ENCODE peak calls at places on chromosomes 4 and X, in eight cellular contexts. One of them, this sample, is unnamed.

GRCh38 chr4:73070072-73070385 is 513 bp upstream of the COX18 start:
- DNase-seq in astrocyte: no peak
- DNase-seq in endothelial cell of umbilical vein: no peak
- DNase-seq in CD4-positive, alpha-beta T cell: no peak
- DNase-seq in prostate gland: no peak
- DNase-seq in GM23338: peak; percentile 49
- DNase-seq in thyroid gland: no peak
- DNase-seq in CD8-positive, alpha-beta T cell: no peak
- DNase-seq in this sample: no peak

GRCh38 chrX:84415155-84415554 is 87.1 kb downstream of the HDX start:
- DNase-seq in astrocyte: no peak
- DNase-seq in endothelial cell of umbilical vein: no peak
- DNase-seq in CD4-positive, alpha-beta T cell: no peak
- DNase-seq in prostate gland: no peak
- DNase-seq in GM23338: no peak
- DNase-seq in thyroid gland: no peak
- DNase-seq in CD8-positive, alpha-beta T cell: no peak
- DNase-seq in this sample: no peak

GRCh38 chr4:8101213-8101781 is 57.3 kb downstream of the ABLIM2 start:
- DNase-seq in astrocyte: no peak
- DNase-seq in endothelial cell of umbilical vein: no peak
- DNase-seq in CD4-positive, alpha-beta T cell: no peak
- DNase-seq in prostate gland: peak; percentile 58
- DNase-seq in GM23338: no peak
- DNase-seq in thyroid gland: no peak
- DNase-seq in CD8-positive, alpha-beta T cell: no peak
- DNase-seq in this sample: peak; percentile 72

GRCh38 chr4:120916937-120917336 is 5.6 kb downstream of the PRDM5 start:
- DNase-seq in astrocyte: no peak
- DNase-seq in endothelial cell of umbilical vein: no peak
- DNase-seq in CD4-positive, alpha-beta T cell: no peak
- DNase-seq in prostate gland: no peak
- DNase-seq in GM23338: peak; percentile 12
- DNase-seq in thyroid gland: no peak
- DNase-seq in CD8-positive, alpha-beta T cell: no peak
- DNase-seq in this sample: no peak

GRCh38 chr4:121108557-121108956 is 36.2 kb upstream of the NDNF start:
- DNase-seq in astrocyte: no peak
- DNase-seq in endothelial cell of umbilical vein: no peak
- DNase-seq in CD4-positive, alpha-beta T cell: no peak
- DNase-seq in prostate gland: no peak
- DNase-seq in GM23338: no peak
- DNase-seq in thyroid gland: peak; percentile 49
- DNase-seq in CD8-positive, alpha-beta T cell: no peak
- DNase-seq in this sample: no peak

GRCh38 chr4:19577121-19577520 is 674.6 kb upstream of the SLIT2 start:
- DNase-seq in astrocyte: no peak
- DNase-seq in endothelial cell of umbilical vein: no peak
- DNase-seq in CD4-positive, alpha-beta T cell: no peak
- DNase-seq in prostate gland: no peak
- DNase-seq in GM23338: no peak
- DNase-seq in thyroid gland: no peak
- DNase-seq in CD8-positive, alpha-beta T cell: no peak
- DNase-seq in this sample: no peak

GRCh38 chrX:21638311-21638710 is 19.8 kb downstream of the KLHL34 start:
- DNase-seq in astrocyte: peak; percentile 50
- DNase-seq in endothelial cell of umbilical vein: no peak
- DNase-seq in CD4-positive, alpha-beta T cell: no peak
- DNase-seq in prostate gland: no peak
- DNase-seq in GM23338: no peak
- DNase-seq in thyroid gland: no peak
- DNase-seq in CD8-positive, alpha-beta T cell: no peak
- DNase-seq in this sample: no peak

GRCh38 chr4:137611998-137612700 is 79.9 kb upstream of the PCDH18 start:
- DNase-seq in astrocyte: no peak
- DNase-seq in endothelial cell of umbilical vein: no peak
- DNase-seq in CD4-positive, alpha-beta T cell: no peak
- DNase-seq in prostate gland: no peak
- DNase-seq in GM23338: no peak
- DNase-seq in thyroid gland: no peak
- DNase-seq in CD8-positive, alpha-beta T cell: no peak
- DNase-seq in this sample: no peak

GRCh38 chr4:185817403-185817818 is 5.4 kb upstream of the SORBS2 start:
- DNase-seq in astrocyte: no peak
- DNase-seq in endothelial cell of umbilical vein: no peak
- DNase-seq in CD4-positive, alpha-beta T cell: no peak
- DNase-seq in prostate gland: peak; percentile 67
- DNase-seq in GM23338: no peak
- DNase-seq in thyroid gland: peak; percentile 99
- DNase-seq in CD8-positive, alpha-beta T cell: no peak
- DNase-seq in this sample: peak; percentile 84

GRCh38 chr4:185305979-185306442 is 89.7 kb downstream of the LRP2BP start:
- DNase-seq in astrocyte: peak; percentile 99
- DNase-seq in endothelial cell of umbilical vein: peak; percentile 27
- DNase-seq in CD4-positive, alpha-beta T cell: no peak
- DNase-seq in prostate gland: no peak
- DNase-seq in GM23338: peak; percentile 85
- DNase-seq in thyroid gland: peak; percentile 52
- DNase-seq in CD8-positive, alpha-beta T cell: no peak
- DNase-seq in this sample: no peak

GRCh38 chr4:7457201-7458065 is 22.7 kb upstream of the PSAPL1 start:
- DNase-seq in astrocyte: no peak
- DNase-seq in endothelial cell of umbilical vein: no peak
- DNase-seq in CD4-positive, alpha-beta T cell: no peak
- DNase-seq in prostate gland: no peak
- DNase-seq in GM23338: no peak
- DNase-seq in thyroid gland: peak; percentile 37
- DNase-seq in CD8-positive, alpha-beta T cell: no peak
- DNase-seq in this sample: no peak

GRCh38 chr4:169024762-169025161 is 14.7 kb upstream of the CBR4 start:
- DNase-seq in astrocyte: peak; percentile 18
- DNase-seq in endothelial cell of umbilical vein: peak; percentile 68
- DNase-seq in CD4-positive, alpha-beta T cell: no peak
- DNase-seq in prostate gland: peak; percentile 26
- DNase-seq in GM23338: peak; percentile 30
- DNase-seq in thyroid gland: no peak
- DNase-seq in CD8-positive, alpha-beta T cell: no peak
- DNase-seq in this sample: no peak

GRCh38 chr4:163991268-163991667 is 496.8 kb downstream of the TMA16 start:
- DNase-seq in astrocyte: peak; percentile 26
- DNase-seq in endothelial cell of umbilical vein: no peak
- DNase-seq in CD4-positive, alpha-beta T cell: no peak
- DNase-seq in prostate gland: no peak
- DNase-seq in GM23338: no peak
- DNase-seq in thyroid gland: no peak
- DNase-seq in CD8-positive, alpha-beta T cell: no peak
- DNase-seq in this sample: no peak

GRCh38 chr4:56086561-56086960 is 137.8 kb downstream of the CEP135 start:
- DNase-seq in astrocyte: no peak
- DNase-seq in endothelial cell of umbilical vein: no peak
- DNase-seq in CD4-positive, alpha-beta T cell: no peak
- DNase-seq in prostate gland: no peak
- DNase-seq in GM23338: no peak
- DNase-seq in thyroid gland: no peak
- DNase-seq in CD8-positive, alpha-beta T cell: no peak
- DNase-seq in this sample: no peak

GRCh38 chrX:154401045-154401799 is 3.0 kb downstream of the RPL10 start:
- DNase-seq in astrocyte: peak; percentile 20
- DNase-seq in endothelial cell of umbilical vein: no peak
- DNase-seq in CD4-positive, alpha-beta T cell: no peak
- DNase-seq in prostate gland: no peak
- DNase-seq in GM23338: peak; percentile 46
- DNase-seq in thyroid gland: no peak
- DNase-seq in CD8-positive, alpha-beta T cell: no peak
- DNase-seq in this sample: no peak

GRCh38 chrX:139720136-139720535 is 12.2 kb upstream of the MCF2 start:
- DNase-seq in astrocyte: peak; percentile 45
- DNase-seq in endothelial cell of umbilical vein: peak; percentile 11
- DNase-seq in CD4-positive, alpha-beta T cell: no peak
- DNase-seq in prostate gland: no peak
- DNase-seq in GM23338: peak; percentile 59
- DNase-seq in thyroid gland: no peak
- DNase-seq in CD8-positive, alpha-beta T cell: no peak
- DNase-seq in this sample: no peak

GRCh38 chr4:132763465-132763864 is 385.6 kb upstream of the PCDH10 start:
- DNase-seq in astrocyte: no peak
- DNase-seq in endothelial cell of umbilical vein: no peak
- DNase-seq in CD4-positive, alpha-beta T cell: no peak
- DNase-seq in prostate gland: no peak
- DNase-seq in GM23338: no peak
- DNase-seq in thyroid gland: no peak
- DNase-seq in CD8-positive, alpha-beta T cell: no peak
- DNase-seq in this sample: no peak

GRCh38 chr4:118814054-118814453 is 21.9 kb downstream of the SEC24D start:
- DNase-seq in astrocyte: no peak
- DNase-seq in endothelial cell of umbilical vein: no peak
- DNase-seq in CD4-positive, alpha-beta T cell: no peak
- DNase-seq in prostate gland: no peak
- DNase-seq in GM23338: no peak
- DNase-seq in thyroid gland: no peak
- DNase-seq in CD8-positive, alpha-beta T cell: no peak
- DNase-seq in this sample: no peak

GRCh38 chr4:103773691-103774231 is 54.0 kb upstream of the TACR3 start:
- DNase-seq in astrocyte: no peak
- DNase-seq in endothelial cell of umbilical vein: no peak
- DNase-seq in CD4-positive, alpha-beta T cell: no peak
- DNase-seq in prostate gland: no peak
- DNase-seq in GM23338: peak; percentile 40
- DNase-seq in thyroid gland: no peak
- DNase-seq in CD8-positive, alpha-beta T cell: no peak
- DNase-seq in this sample: no peak

GRCh38 chr4:95758001-95758400 is 81.9 kb upstream of the PDHA2 start:
- DNase-seq in astrocyte: no peak
- DNase-seq in endothelial cell of umbilical vein: peak; percentile 44
- DNase-seq in CD4-positive, alpha-beta T cell: no peak
- DNase-seq in prostate gland: no peak
- DNase-seq in GM23338: no peak
- DNase-seq in thyroid gland: no peak
- DNase-seq in CD8-positive, alpha-beta T cell: no peak
- DNase-seq in this sample: no peak
- H3K27ac ChIP-seq in astrocyte: no peak overlapping the region
- H3K27ac ChIP-seq in endothelial cell of umbilical vein: peak overlapping the region; percentile 40
- H3K27ac ChIP-seq in CD4-positive, alpha-beta T cell: no peak overlapping the region
- H3K27ac ChIP-seq in prostate gland: no peak overlapping the region
- H3K27ac ChIP-seq in GM23338: no peak overlapping the region
- H3K27ac ChIP-seq in thyroid gland: no peak overlapping the region
- H3K27ac ChIP-seq in CD8-positive, alpha-beta T cell: no peak overlapping the region
- H3K27ac ChIP-seq in this sample: no peak overlapping the region

DNA sequence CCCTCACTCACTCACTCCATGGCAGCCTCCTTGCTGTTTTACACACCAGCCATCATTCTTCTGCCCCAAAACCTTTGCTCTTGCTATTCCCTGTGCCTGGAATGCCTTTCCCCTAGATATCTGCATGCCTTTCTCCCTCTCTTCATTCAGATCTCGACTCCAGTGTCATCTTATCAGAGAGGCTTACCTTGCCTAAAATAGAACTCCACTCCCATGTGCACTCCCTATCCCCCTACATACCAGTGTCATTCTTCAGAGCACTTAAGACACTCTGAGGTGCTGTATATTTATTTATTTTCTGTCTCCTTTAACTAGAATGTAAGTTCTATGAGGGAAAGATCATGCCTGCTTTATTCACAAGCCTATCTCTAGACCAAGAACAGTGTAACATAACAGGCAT is 45.1 kb downstream of the ZGRF1 start:
- DNase-seq in astrocyte: no peak
- DNase-seq in endothelial cell of umbilical vein: no peak
- DNase-seq in CD4-positive, alpha-beta T cell: no peak
- DNase-seq in prostate gland: no peak
- DNase-seq in GM23338: peak; percentile 8
- DNase-seq in thyroid gland: no peak
- DNase-seq in CD8-positive, alpha-beta T cell: no peak
- DNase-seq in this sample: no peak
- TF ChIP-seq CTCF in astrocyte: no peak
- TF ChIP-seq CTCF in endothelial cell of umbilical vein: no peak
- TF ChIP-seq CTCF in CD4-positive, alpha-beta T cell: no peak
- TF ChIP-seq CTCF in prostate gland: no peak
- TF ChIP-seq CTCF in GM23338: no peak
- TF ChIP-seq CTCF in thyroid gland: no peak
- TF ChIP-seq CTCF in CD8-positive, alpha-beta T cell: no peak
- TF ChIP-seq CTCF in this sample: no peak

DNA sequence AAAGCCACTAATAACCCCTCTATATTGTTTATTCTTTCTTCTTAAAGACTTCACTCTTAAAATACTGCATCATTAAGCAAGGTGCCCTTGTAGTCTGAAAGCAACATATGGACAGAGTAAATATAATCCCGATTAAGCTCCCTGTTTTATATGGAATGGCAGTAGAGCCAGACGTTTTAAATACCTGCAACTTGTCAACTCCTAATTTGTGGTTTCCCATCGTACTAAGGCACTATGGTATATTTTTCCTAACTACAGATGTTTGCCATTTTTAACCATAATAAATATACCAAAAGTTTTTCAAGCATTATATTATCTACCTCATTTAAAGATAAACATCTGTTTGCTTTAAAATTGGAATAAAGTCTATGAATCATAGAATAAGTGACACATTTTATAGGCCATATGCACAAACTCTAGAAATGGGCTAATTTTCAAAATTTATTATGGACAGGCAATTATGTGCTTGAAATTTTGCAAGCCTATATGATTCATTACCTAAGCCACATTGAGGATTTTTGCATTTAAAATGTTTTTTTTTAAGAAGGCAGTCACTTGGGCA is 194.6 kb downstream of the FRMPD4 start:
- DNase-seq in astrocyte: no peak
- DNase-seq in endothelial cell of umbilical vein: no peak
- DNase-seq in CD4-positive, alpha-beta T cell: no peak
- DNase-seq in prostate gland: no peak
- DNase-seq in GM23338: no peak
- DNase-seq in thyroid gland: no peak
- DNase-seq in CD8-positive, alpha-beta T cell: no peak
- DNase-seq in this sample: no peak
- H3K27me3 ChIP-seq in astrocyte: no peaks in the 10 kb centered on the region
- H3K27me3 ChIP-seq in endothelial cell of umbilical vein: no peaks in the 10 kb centered on the region
- H3K27me3 ChIP-seq in CD4-positive, alpha-beta T cell: no peaks in the 10 kb centered on the region
- H3K27me3 ChIP-seq in prostate gland: no peaks in the 10 kb centered on the region
- H3K27me3 ChIP-seq in GM23338: no peaks in the 10 kb centered on the region
- H3K27me3 ChIP-seq in thyroid gland: no peaks in the 10 kb centered on the region
- H3K27me3 ChIP-seq in CD8-positive, alpha-beta T cell: no peaks in the 10 kb centered on the region
- H3K27me3 ChIP-seq in this sample: no peaks in the 10 kb centered on the region

GRCh38 chr4:37836838-37837413 is 10.4 kb downstream of the PGM2 start:
- DNase-seq in astrocyte: no peak
- DNase-seq in endothelial cell of umbilical vein: no peak
- DNase-seq in CD4-positive, alpha-beta T cell: no peak
- DNase-seq in prostate gland: no peak
- DNase-seq in GM23338: no peak
- DNase-seq in thyroid gland: no peak
- DNase-seq in CD8-positive, alpha-beta T cell: no peak
- DNase-seq in this sample: no peak
- H3K27ac ChIP-seq in astrocyte: peak overlapping the region; percentile 41
- H3K27ac ChIP-seq in endothelial cell of umbilical vein: peak overlapping the region; percentile 87
- H3K27ac ChIP-seq in CD4-positive, alpha-beta T cell: no peak overlapping the region
- H3K27ac ChIP-seq in prostate gland: no peak overlapping the region
- H3K27ac ChIP-seq in GM23338: no peak overlapping the region
- H3K27ac ChIP-seq in thyroid gland: no peak overlapping the region
- H3K27ac ChIP-seq in CD8-positive, alpha-beta T cell: no peak overlapping the region
- H3K27ac ChIP-seq in this sample: peak overlapping the region; percentile 38